ENCODE peak calls at places on chromosome 2, in four cellular contexts. X, L, A and D are unnamed samples.

GRCh38 chr2:240705204-240705781 is 13.6 kb downstream of the AQP12A start:
- DNase-seq in A (no peak), L (no peak), X (no peak), D (no peak)

GRCh38 chr2:168525020-168525419 is 68.9 kb downstream of the CERS6 start:
- DNase-seq in X (no peak), A (no peak), L (no peak), D (no peak)

GRCh38 chr2:86225581-86225980 is 26.3 kb downstream of the MRPL35 start:
- DNase-seq in X (no peak), A (peak; percentile 24), L (peak; percentile 31), D (no peak)

GRCh38 chr2:184730288-184730687 is 132.0 kb downstream of the ZNF804A start:
- DNase-seq in L (no peak), A (no peak), X (no peak), D (no peak)

GRCh38 chr2:7077660-7078278 is 160.6 kb downstream of the RNF144A start:
- DNase-seq in X (peak; percentile 16), A (no peak), L (peak; percentile 2), D (no peak)

GRCh38 chr2:195532628-195533271 is 124.3 kb upstream of the SLC39A10 start:
- DNase-seq in L (no peak), X (peak; percentile 20), A (peak; percentile 56), D (no peak)

GRCh38 chr2:120565095-120565460 is 170.6 kb upstream of the GLI2 start:
- DNase-seq in X (no peak), L (no peak), A (no peak), D (no peak)

GRCh38 chr2:45331034-45331786 is 279.9 kb downstream of the SRBD1 start:
- DNase-seq in L (peak; percentile 74), A (no peak), X (peak; percentile 52), D (no peak)